ENCODE peak calls at places on chromosomes 1 and 21, in four cellular contexts. V, S, Y and P are unnamed samples. For H3K4me1, the result is how much of the 10 kb centered on the place peaks cover.

GRCh38 chr1:30378991-30379581 is 344.3 kb downstream of the MATN1 start:
- DNase-seq in Y (peak), S (peak), V (no peak), P (no peak)

GRCh38 chr1:64356636-64357256 is 113.2 kb upstream of the CACHD1 start:
- DNase-seq in Y (no peak), V (no peak), S (peak), P (no peak)

GRCh38 chr1:23628951-23629387 is 62.6 kb upstream of the RPL11 start:
- DNase-seq in S (no peak), Y (no peak), V (no peak), P (no peak)

GRCh38 chr1:180505732-180506335 is 3.5 kb upstream of the ACBD6 start:
- DNase-seq in Y (no peak), V (no peak), S (no peak), P (no peak)

GRCh38 chr1:244030481-244031040 is 20.5 kb upstream of the ZBTB18 start:
- DNase-seq in Y (no peak), V (no peak), S (no peak), P (no peak)

GRCh38 chr1:154386643-154387352 is 18.3 kb upstream of the IL6R start:
- DNase-seq in S (no peak), V (no peak), Y (no peak), P (peak)

GRCh38 chr1:208688656-208689315 is 444.6 kb upstream of the PLXNA2 start:
- DNase-seq in Y (no peak), V (no peak), S (no peak), P (no peak)

GRCh38 chr21:40706161-40706560 is 140.8 kb downstream of the DSCAM start:
- DNase-seq in Y (no peak), V (no peak), S (no peak), P (no peak)

GRCh38 chr1:22815421-22816062 is 104.9 kb downstream of the EPHB2 start:
- DNase-seq in S (no peak), V (no peak), Y (no peak), P (peak)

GRCh38 chr1:12757836-12758235 is 11.8 kb downstream of the CFAP107 start:
- DNase-seq in Y (no peak), S (peak), V (no peak), P (no peak)

GRCh38 chr1:208924011-208924410 is 659.5 kb upstream of the CAMK1G start:
- DNase-seq in Y (no peak), V (no peak), S (no peak), P (no peak)

GRCh38 chr21:44969965-44970755 is 30.3 kb downstream of the SLX9 start:
- DNase-seq in S (no peak), Y (no peak), V (no peak), P (no peak)

GRCh38 chr1:162213281-162213909 is 143.9 kb downstream of the NOS1AP start:
- DNase-seq in V (no peak), Y (peak), S (peak), P (peak)

GRCh38 chr1:164625004-164625617 is 66.1 kb downstream of the PBX1 start:
- DNase-seq in Y (no peak), S (no peak), V (no peak), P (no peak)

GRCh38 chr1:167447521-167448136 is 70.7 kb downstream of the CD247 start:
- DNase-seq in V (no peak), Y (no peak), S (no peak), P (peak)

GRCh38 chr1:85611856-85612255 is 31.3 kb downstream of the CCN1 start:
- DNase-seq in Y (peak), S (peak), V (peak), P (peak)

GRCh38 chr1:235434001-235434400 is 66.8 kb downstream of the TBCE start:
- DNase-seq in S (no peak), V (no peak), Y (no peak), P (no peak)

GRCh38 chr1:172449012-172449584 is 5.2 kb upstream of the PIGC start:
- DNase-seq in Y (no peak), S (no peak), V (no peak), P (no peak)

GRCh38 chr1:52904590-52905375 is 16.8 kb downstream of the ECHDC2 start:
- DNase-seq in S (peak), V (peak), Y (peak), P (no peak)

GRCh38 chr1:23925279-23925678 is 12.1 kb upstream of the CNR2 start:
- DNase-seq in Y (no peak), S (no peak), V (no peak), P (peak)

GRCh38 chr21:38266732-38267131 is 9.9 kb downstream of the KCNJ15 start:
- DNase-seq in Y (peak), V (no peak), S (no peak), P (no peak)

GRCh38 chr1:3805038-3805437 is 8.7 kb upstream of the LRRC47 start:
- DNase-seq in S (no peak), V (no peak), Y (no peak), P (no peak)

GRCh38 chr1:109781807-109782206 is 18.1 kb upstream of the EPS8L3 start:
- DNase-seq in V (no peak), Y (peak), S (no peak), P (no peak)

GRCh38 chr1:89171067-89171438 is 4.8 kb downstream of the GBP7 start:
- DNase-seq in Y (no peak), S (no peak), V (no peak), P (no peak)

GRCh38 chr21:40049031-40049958 is 182.1 kb downstream of the PCP4 start:
- DNase-seq in Y (no peak), V (peak), S (no peak), P (peak)

GRCh38 chr1:64292399-64292798 is 89.0 kb downstream of the UBE2U start:
- DNase-seq in S (no peak), Y (peak), V (no peak), P (no peak)

GRCh38 chr1:172895050-172895460 is 155.7 kb downstream of the TNFSF18 start:
- DNase-seq in S (no peak), Y (peak), V (no peak), P (no peak)

GRCh38 chr1:236862615-236863211 is 67.6 kb downstream of the MTR start:
- DNase-seq in V (no peak), Y (no peak), S (no peak), P (peak)

GRCh38 chr21:43728467-43729390 is 9.8 kb downstream of the PDXK start:
- DNase-seq in S (peak), V (peak), Y (peak), P (peak)

GRCh38 chr1:114145504-114146160 is 8.0 kb downstream of the SYT6 start:
- DNase-seq in Y (no peak), V (no peak), S (no peak), P (no peak)

GRCh38 chr1:208787219-208787618 is 543.0 kb upstream of the PLXNA2 start:
- DNase-seq in Y (no peak), S (no peak), V (no peak), P (no peak)

GRCh38 chr1:74467786-74468377 is 44.5 kb downstream of the LRRC53 start:
- DNase-seq in S (no peak), V (no peak), Y (no peak), P (no peak)

GRCh38 chr1:231421616-231421970 is 494 bp downstream of the EGLN1 start:
- DNase-seq in Y (peak), V (no peak), S (no peak), P (peak)

GRCh38 chr1:205547932-205548827 is 43.7 kb downstream of the CDK18 start:
- DNase-seq in V (no peak), S (no peak), Y (no peak), P (no peak)

GRCh38 chr1:99682291-99682751 is 36.4 kb downstream of the PALMD start:
- DNase-seq in S (no peak), Y (peak), V (no peak), P (no peak)

GRCh38 chr1:162835157-162835899 is 25.6 kb downstream of the CCDC190 start:
- DNase-seq in Y (peak), V (no peak), S (no peak), P (no peak)

GRCh38 chr1:66623812-66624211 is 89.9 kb downstream of the SGIP1 start:
- DNase-seq in S (no peak), Y (peak), V (no peak), P (no peak)

GRCh38 chr1:241607497-241607896 is 32.7 kb downstream of the CHML start:
- DNase-seq in V (no peak), S (no peak), Y (no peak), P (no peak)
- H3K4me1 ChIP-seq in V (under half), S (under half), Y (under half), P (under half)

GRCh38 chr1:91814448-91814847 is 71.5 kb downstream of the TGFBR3 start:
- DNase-seq in V (no peak), Y (no peak), S (no peak), P (no peak)

GRCh38 chr1:91811363-91812025 is 74.5 kb downstream of the TGFBR3 start:
- DNase-seq in V (no peak), Y (no peak), S (no peak), P (no peak)

GRCh38 chr1:91816055-91816454 is 69.9 kb downstream of the TGFBR3 start:
- DNase-seq in V (no peak), S (no peak), Y (no peak), P (no peak)

GRCh38 chr1:91817506-91817905 is 68.4 kb downstream of the TGFBR3 start:
- DNase-seq in Y (no peak), V (no peak), S (no peak), P (no peak)

GRCh38 chr1:91813813-91814212 is 72.1 kb downstream of the TGFBR3 start:
- DNase-seq in V (no peak), S (no peak), Y (no peak), P (no peak)
- H3K4me1 ChIP-seq in V (under half), S (under half), Y (under half), P (under half)

GRCh38 chr1:204345941-204346678 is 13.6 kb downstream of the PLEKHA6 start:
- DNase-seq in V (no peak), S (no peak), Y (no peak), P (no peak)

GRCh38 chr1:204350265-204350664 is 9.5 kb downstream of the PLEKHA6 start:
- DNase-seq in V (no peak), Y (no peak), S (no peak), P (no peak)

GRCh38 chr1:204349602-204350001 is 10.1 kb downstream of the PLEKHA6 start:
- DNase-seq in Y (no peak), V (no peak), S (no peak), P (no peak)

GRCh38 chr1:204348722-204349121 is 11.0 kb downstream of the PLEKHA6 start:
- DNase-seq in V (peak), S (peak), Y (peak), P (peak)

GRCh38 chr1:204348197-204348596 is 11.5 kb downstream of the PLEKHA6 start:
- DNase-seq in Y (no peak), S (no peak), V (no peak), P (no peak)
- H3K4me1 ChIP-seq in Y (under half), S (under half), V (under half), P (under half)

GRCh38 chr1:183484254-183484653 is 12.0 kb downstream of the SMG7 start:
- DNase-seq in Y (no peak), S (no peak), V (no peak), P (no peak)
- H3K4me1 ChIP-seq in Y (under half), S (under half), V (under half), P (under half)

GRCh38 chr1:51728611-51729155 is 111.8 kb downstream of the OSBPL9 start:
- DNase-seq in V (no peak), S (peak), Y (peak), P (no peak)

GRCh38 chr1:51729824-51730284 is 113.0 kb downstream of the OSBPL9 start:
- DNase-seq in V (no peak), S (peak), Y (no peak), P (no peak)

GRCh38 chr1:51724797-51725196 is 107.9 kb downstream of the OSBPL9 start:
- DNase-seq in V (no peak), Y (no peak), S (no peak), P (no peak)

GRCh38 chr1:51729156-51729823 is 112.4 kb downstream of the OSBPL9 start:
- DNase-seq in Y (peak), V (peak), S (peak), P (peak)

GRCh38 chr1:51726544-51727225 is 109.8 kb downstream of the OSBPL9 start:
- DNase-seq in Y (no peak), S (no peak), V (no peak), P (no peak)
- H3K4me1 ChIP-seq in Y (under half), S (under half), V (half or more), P (half or more)

DNA sequence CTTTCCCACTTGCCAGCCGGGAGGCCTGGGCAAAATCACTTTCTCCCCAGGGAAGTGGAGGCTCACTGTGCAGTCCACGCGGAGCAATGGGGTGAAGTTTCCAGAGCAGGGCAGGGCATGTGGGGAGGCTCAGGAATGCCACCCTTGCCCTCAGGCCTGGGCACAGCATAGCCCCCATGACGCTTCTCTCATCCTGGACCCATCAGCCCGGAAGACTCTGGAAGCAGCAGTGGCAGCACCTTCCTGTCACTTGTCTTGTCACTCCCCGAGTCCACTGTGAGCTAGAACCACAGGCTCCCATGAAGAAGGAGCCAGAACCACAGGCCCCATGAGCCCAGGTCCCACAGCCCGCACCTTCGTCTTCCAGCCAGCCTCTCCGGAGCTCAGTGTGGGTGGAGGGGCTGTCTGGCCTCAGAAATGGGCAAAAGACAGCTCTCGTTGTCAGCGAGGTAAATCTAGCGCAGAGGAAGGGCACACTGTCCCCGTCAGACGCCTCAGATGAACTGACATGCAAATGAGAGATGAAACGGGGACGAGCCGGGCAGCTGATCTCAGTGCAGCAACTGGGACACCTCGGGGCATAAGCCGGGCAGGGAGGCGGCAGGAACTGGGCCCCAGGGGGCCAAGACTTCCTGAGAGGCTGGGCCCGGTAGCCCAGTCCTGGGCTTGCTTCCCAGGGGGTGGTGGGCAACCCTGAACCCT is 6.1 kb downstream of the PDE9A start:
- DNase-seq in Y (no peak), V (no peak), S (no peak), P (no peak)
- H3K4me1 ChIP-seq in Y (under half), V (under half), S (under half), P (under half)

GRCh38 chr1:206672844-206673758 is 11.6 kb upstream of the MAPKAPK2 start:
- DNase-seq in Y (peak), S (no peak), V (no peak), P (no peak)
- H3K4me1 ChIP-seq in Y (under half), S (under half), V (under half), P (under half)

GRCh38 chr1:47769279-47769678 is 227.9 kb downstream of the TRABD2B start:
- DNase-seq in V (no peak), S (no peak), Y (no peak), P (no peak)
- H3K4me1 ChIP-seq in V (under half), S (under half), Y (under half), P (under half)

GRCh38 chr1:156122086-156122485 is 7.6 kb downstream of the LMNA start:
- DNase-seq in Y (no peak), S (no peak), V (no peak), P (no peak)
- H3K4me1 ChIP-seq in Y (under half), S (under half), V (half or more), P (half or more)